ENCODE peak calls at places on chromosomes 3 and 15, in seven cellular contexts. A is psoas muscle; O is esophagus squamous epithelium; T is uterus; B is lower lobe of right lung; I is naive thymus-derived CD4-positive, alpha-beta T cell; G is PC-3. L is an unnamed sample.

GRCh38 chr15:63202858-63203257 is 13.5 kb downstream of the RAB8B start:
- DNase-seq in I (no peak), O (no peak), T (no peak), G (no peak), B (no peak), A (no peak), L (no peak)

GRCh38 chr3:129558772-129559564 is 16.0 kb downstream of the H1-8 start:
- DNase-seq in O (no peak), I (no peak), A (peak; percentile 61), T (no peak), G (no peak), B (no peak), L (no peak)

GRCh38 chr3:42666022-42666421 is 12.5 kb downstream of the ZBTB47 start:
- DNase-seq in I (no peak), O (no peak), B (no peak), A (no peak), G (no peak), T (no peak), L (no peak)

GRCh38 chr3:71851878-71852277 is 66.9 kb upstream of the PROK2 start:
- DNase-seq in G (no peak), I (no peak), A (no peak), B (no peak), O (no peak), T (no peak), L (no peak)

GRCh38 chr3:87997298-87997697 is 61.5 kb downstream of the CGGBP1 start:
- DNase-seq in G (peak; percentile 20), B (peak; percentile 48), T (no peak), A (no peak), I (no peak), O (no peak), L (no peak)

GRCh38 chr15:63946524-63947065 is 99.7 kb downstream of the DAPK2 start:
- DNase-seq in T (no peak), B (no peak), I (no peak), A (no peak), O (no peak), G (no peak), L (peak; percentile 47)

GRCh38 chr3:1172642-1173041 is 79.8 kb downstream of the CNTN6 start:
- DNase-seq in O (no peak), G (no peak), T (no peak), I (no peak), A (no peak), B (no peak), L (no peak)

GRCh38 chr15:36911322-36911944 is 188.9 kb downstream of the MEIS2 start:
- DNase-seq in A (no peak), B (no peak), G (peak; percentile 84), O (no peak), I (no peak), T (no peak), L (no peak)

GRCh38 chr3:195106418-195106906 is 164.5 kb downstream of the XXYLT1 start:
- DNase-seq in O (no peak), T (peak; percentile 72), G (peak; percentile 69), A (peak; percentile 84), I (peak; percentile 63), B (peak; percentile 84), L (peak; percentile 90)

GRCh38 chr3:138114431-138114918 is 933 bp downstream of the DZIP1L start:
- DNase-seq in O (no peak), T (no peak), B (no peak), G (no peak), A (no peak), I (no peak), L (peak; percentile 78)

GRCh38 chr15:58748787-58749531 is 548 bp downstream of the ADAM10 start:
- DNase-seq in B (peak; percentile 70), I (peak; percentile 41), T (peak; percentile 41), O (no peak), G (peak; percentile 12), A (peak; percentile 75), L (peak; percentile 79)

GRCh38 chr15:34900748-34901147 is 68.8 kb downstream of the AQR start:
- DNase-seq in B (no peak), G (no peak), T (no peak), I (no peak), O (no peak), A (no peak), L (no peak)

GRCh38 chr3:118473343-118473742 is 561.3 kb downstream of the IGSF11 start:
- DNase-seq in T (no peak), O (no peak), G (no peak), I (no peak), A (no peak), B (no peak), L (no peak)

GRCh38 chr3:56969851-56970250 is 90.6 kb upstream of the SPATA12 start:
- DNase-seq in A (no peak), B (no peak), I (no peak), G (no peak), T (no peak), O (no peak), L (no peak)

GRCh38 chr15:76349301-76350070 is 12.9 kb downstream of the ISL2 start:
- DNase-seq in B (no peak), A (no peak), I (no peak), G (peak; percentile 63), T (no peak), O (no peak), L (no peak)

GRCh38 chr3:156693166-156693565 is 18.8 kb downstream of the TIPARP start:
- DNase-seq in T (no peak), G (peak; percentile 62), A (no peak), B (no peak), I (no peak), O (no peak), L (no peak)

GRCh38 chr3:129756871-129757270 is 136.6 kb downstream of the TMCC1 start:
- DNase-seq in T (no peak), A (no peak), B (no peak), I (no peak), G (peak; percentile 58), O (no peak), L (no peak)

GRCh38 chr3:139561959-139562676 is 22.6 kb upstream of the RBP1 start:
- DNase-seq in A (no peak), I (no peak), B (no peak), G (peak; percentile 56), O (no peak), T (peak; percentile 43), L (peak; percentile 89)

GRCh38 chr3:114596147-114596546 is 302.3 kb downstream of the TIGIT start:
- DNase-seq in O (no peak), G (no peak), B (no peak), T (no peak), I (no peak), A (no peak), L (no peak)

GRCh38 chr3:170531054-170531453 is 54.8 kb downstream of the SLC7A14 start:
- DNase-seq in I (no peak), G (no peak), A (no peak), T (no peak), O (no peak), B (no peak), L (no peak)

GRCh38 chr3:174156200-174156599 is 702.9 kb upstream of the NAALADL2 start:
- DNase-seq in I (no peak), B (no peak), G (no peak), A (no peak), O (no peak), T (no peak), L (no peak)

GRCh38 chr3:28308196-28308595 is 40.3 kb upstream of the ZCWPW2 start:
- DNase-seq in A (no peak), G (no peak), B (no peak), O (no peak), I (no peak), T (no peak), L (no peak)

DNA sequence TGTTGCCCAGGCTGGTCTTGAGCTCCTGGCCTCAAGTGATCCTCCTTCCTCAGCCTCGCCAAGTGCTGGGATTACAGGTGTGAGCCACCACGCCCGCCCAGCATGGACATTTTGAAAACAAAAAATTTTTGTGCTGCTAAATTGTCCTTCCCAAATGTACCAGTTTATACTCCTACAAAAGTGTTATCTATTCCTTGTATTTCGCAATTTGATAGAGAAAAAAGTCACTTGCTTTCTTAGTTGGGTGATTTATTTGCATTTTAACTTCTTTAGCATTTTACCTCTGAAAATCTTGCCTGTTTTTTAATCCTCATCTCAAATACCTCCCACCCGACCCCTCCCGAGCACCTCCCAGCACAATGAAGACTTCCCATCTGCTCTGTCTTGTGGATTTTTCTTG is 46.8 kb downstream of the PDE8A start:
- DNase-seq in I (no peak), B (no peak), O (no peak), T (no peak), A (no peak), G (no peak), L (no peak)
- H3K4me1 ChIP-seq in I (peaks cover 29% of the 10 kb centered on the region), B (peaks cover 70% of the 10 kb centered on the region), O (peaks cover 11% of the 10 kb centered on the region), T (peaks cover 14% of the 10 kb centered on the region), A (peaks cover 49% of the 10 kb centered on the region), G (peaks cover 30% of the 10 kb centered on the region), L (peaks cover 20% of the 10 kb centered on the region)

GRCh38 chr3:45980229-45980813 is 15.3 kb downstream of the FYCO1 start:
- DNase-seq in I (no peak), G (no peak), B (no peak), O (no peak), A (no peak), T (no peak), L (no peak)
- H3K27ac ChIP-seq in I (no peak overlapping the region), G (no peak overlapping the region), B (no peak overlapping the region), O (no peak overlapping the region), A (peak overlapping the region; percentile 99), T (peak overlapping the region; percentile 35), L (no peak overlapping the region)

DNA sequence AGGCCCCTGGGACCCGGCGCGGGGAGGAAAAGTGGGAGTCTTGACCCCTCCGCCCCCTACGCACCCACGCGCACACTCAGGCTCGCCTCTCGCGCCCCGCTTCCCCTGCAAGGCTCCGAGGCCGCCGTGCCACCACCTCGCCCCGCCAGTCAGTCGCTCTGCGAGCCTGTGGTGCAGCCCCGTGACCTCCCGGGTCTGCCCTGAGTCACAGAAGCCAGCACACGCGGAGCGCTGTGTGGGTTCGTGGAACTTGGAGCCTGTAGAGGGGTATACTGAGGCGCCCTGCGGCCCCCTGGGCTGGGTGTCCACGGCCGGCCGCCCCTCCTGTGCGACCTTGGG is 387 bp upstream of the ALS2CL start:
- DNase-seq in T (no peak), O (no peak), B (peak; percentile 67), A (no peak), G (no peak), I (no peak), L (no peak)
- H3K4me3 ChIP-seq in T (peak overlapping the region; percentile 53), O (peak overlapping the region; percentile 62), B (peak overlapping the region; percentile 81), A (peak overlapping the region; percentile 96), G (peak overlapping the region; percentile 82), I (peak overlapping the region; percentile 52), L (no peak overlapping the region)

DNA sequence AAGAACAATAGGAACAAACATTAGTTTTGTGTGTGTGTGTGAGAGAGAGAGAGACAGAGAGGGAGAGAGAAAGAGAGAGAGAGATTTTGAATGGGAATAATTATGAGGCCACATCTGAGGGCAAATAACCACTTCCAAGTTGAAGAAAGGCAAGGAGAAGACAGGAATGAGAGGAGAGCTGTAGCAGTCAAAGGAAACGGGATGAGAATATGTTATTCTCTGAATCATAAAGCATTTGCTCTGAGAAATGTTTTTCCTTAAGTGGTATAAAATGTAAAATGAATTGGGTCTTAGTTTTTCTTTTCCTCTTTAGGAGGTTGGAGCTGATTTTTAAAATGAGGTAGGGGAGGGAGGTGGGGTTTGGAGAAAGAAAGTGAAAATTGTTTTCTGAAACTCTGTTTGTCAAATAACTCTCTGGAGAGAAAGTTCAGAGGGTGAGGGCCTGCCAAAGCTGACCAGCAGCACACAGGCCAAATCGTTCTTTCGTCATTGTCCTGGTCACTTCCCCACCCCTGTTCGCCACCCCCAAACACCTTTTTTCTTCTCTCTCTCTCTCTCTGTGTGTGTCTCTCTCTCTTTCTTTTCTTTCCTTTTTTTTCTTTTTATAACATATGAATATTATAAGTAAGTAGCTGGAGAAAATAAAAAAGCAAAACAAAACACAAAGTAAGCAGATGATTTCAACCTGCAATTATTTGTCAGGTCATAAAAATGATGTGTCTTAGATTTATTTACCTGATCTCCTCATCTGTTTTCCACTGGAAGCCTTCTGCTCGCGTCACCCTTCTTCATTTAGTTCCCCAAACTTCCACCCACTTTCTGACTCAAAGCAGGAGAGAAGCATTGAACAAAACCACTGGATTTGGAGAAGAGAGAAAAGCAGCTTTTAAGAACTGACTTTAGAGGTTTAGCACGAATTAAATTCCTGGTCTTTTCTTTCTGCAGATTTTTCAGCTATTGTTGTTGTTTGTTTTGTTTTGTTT is 110.6 kb downstream of the LPP start:
- DNase-seq in A (peak; percentile 77), B (no peak), T (peak; percentile 78), I (no peak), G (peak; percentile 65), O (no peak), L (no peak)
- H3K4me1 ChIP-seq in A (peaks cover 75% of the 10 kb centered on the region), B (peaks cover 68% of the 10 kb centered on the region), T (peaks cover 5% of the 10 kb centered on the region), I (no peaks in the 10 kb centered on the region), G (peaks cover 84% of the 10 kb centered on the region), O (no peaks in the 10 kb centered on the region), L (peaks cover 14% of the 10 kb centered on the region)